ENCODE peak calls at places on chromosomes 3 and 15, in nine cellular contexts. W is heart left ventricle; H is AG20443; A is SHP77; F is NCI-H460; S is neural progenitor cell; U is A549; P is uterus; Y is activated T-helper 1 cell treated with anti-CD3 and anti-CD28 coated beads, Interleukin-2, amount 50 U/mL, for 16 hours. G is an unnamed sample.

GRCh38 chr3:15815696-15816095 is 17.9 kb upstream of the ANKRD28 start:
- DNase-seq in W (no peak), H (peak), A (peak), F (peak), S (peak), U (peak), P (no peak), Y (no peak), G (peak)

GRCh38 chr3:143124683-143125520 is 5.3 kb downstream of the CHST2 start:
- DNase-seq in W (no peak), H (no peak), A (no peak), F (no peak), S (peak), U (no peak), P (no peak), Y (no peak), G (no peak)

GRCh38 chr15:75223688-75224087 is 22.0 kb downstream of the C15orf39 start:
- DNase-seq in W (no peak), H (no peak), A (no peak), F (no peak), S (no peak), U (no peak), P (no peak), Y (no peak), G (no peak)

GRCh38 chr15:25805006-25805405 is 58.1 kb downstream of the ATP10A start:
- DNase-seq in W (no peak), H (peak), A (no peak), F (no peak), S (no peak), U (no peak), P (no peak), Y (no peak), G (no peak)

GRCh38 chr3:9947025-9947995 is 4.9 kb downstream of the PRRT3 start:
- DNase-seq in W (peak), H (peak), A (peak), F (peak), S (peak), U (peak), P (peak), Y (no peak), G (peak)

GRCh38 chr3:72049300-72049699 is 264.4 kb upstream of the PROK2 start:
- DNase-seq in W (no peak), H (no peak), A (no peak), F (no peak), S (no peak), U (no peak), P (no peak), Y (no peak), G (no peak)

GRCh38 chr3:131453536-131453935 is 49.2 kb downstream of the MRPL3 start:
- DNase-seq in W (no peak), H (no peak), A (no peak), F (no peak), S (no peak), U (no peak), P (no peak), Y (no peak), G (no peak)

GRCh38 chr15:80904941-80905532 is 84.6 kb downstream of the MESD start:
- DNase-seq in W (no peak), H (no peak), A (no peak), F (no peak), S (no peak), U (no peak), P (no peak), Y (no peak), G (no peak)

GRCh38 chr3:184058029-184058428 is 5.2 kb downstream of the HTR3C start:
- DNase-seq in W (no peak), H (peak), A (no peak), F (no peak), S (no peak), U (no peak), P (no peak), Y (no peak), G (no peak)

GRCh38 chr15:76060098-76060989 is 559 bp downstream of the TMEM266 start:
- DNase-seq in W (no peak), H (no peak), A (no peak), F (no peak), S (no peak), U (no peak), P (no peak), Y (no peak), G (no peak)

GRCh38 chr15:45234562-45235235 is 17.3 kb upstream of the SLC28A2 start:
- DNase-seq in W (no peak), H (no peak), A (no peak), F (no peak), S (no peak), U (no peak), P (no peak), Y (no peak), G (no peak)

GRCh38 chr3:128123231-128123537 is 428 bp downstream of the RUVBL1 start:
- DNase-seq in W (no peak), H (no peak), A (no peak), F (no peak), S (no peak), U (no peak), P (peak), Y (no peak), G (peak)

GRCh38 chr3:179840985-179841384 is 188.1 kb downstream of the USP13 start:
- DNase-seq in W (peak), H (peak), A (no peak), F (peak), S (no peak), U (no peak), P (no peak), Y (no peak), G (no peak)

GRCh38 chr3:197670361-197670760 is 66.3 kb downstream of the RUBCN start:
- DNase-seq in W (no peak), H (no peak), A (no peak), F (no peak), S (no peak), U (no peak), P (no peak), Y (no peak), G (no peak)

GRCh38 chr3:66971245-66971644 is 26.9 kb upstream of the KBTBD8 start:
- DNase-seq in W (no peak), H (no peak), A (no peak), F (no peak), S (no peak), U (no peak), P (no peak), Y (no peak), G (no peak)

GRCh38 chr3:129723558-129724324 is 117.3 kb upstream of the PLXND1 start:
- DNase-seq in W (peak), H (peak), A (no peak), F (no peak), S (peak), U (no peak), P (peak), Y (no peak), G (no peak)

GRCh38 chr3:53856964-53857363 is 10.6 kb downstream of the IL17RB start:
- DNase-seq in W (no peak), H (no peak), A (no peak), F (no peak), S (no peak), U (no peak), P (no peak), Y (no peak), G (no peak)

GRCh38 chr15:100249096-100249815 is 92.5 kb downstream of the ADAMTS17 start:
- DNase-seq in W (no peak), H (no peak), A (no peak), F (no peak), S (no peak), U (no peak), P (peak), Y (no peak), G (no peak)

GRCh38 chr15:42194502-42194901 is 13.6 kb downstream of the VPS39 start:
- DNase-seq in W (no peak), H (no peak), A (no peak), F (peak), S (no peak), U (no peak), P (no peak), Y (no peak), G (no peak)

GRCh38 chr3:536417-536813 is 339.9 kb downstream of the CHL1 start:
- DNase-seq in W (no peak), H (no peak), A (no peak), F (no peak), S (no peak), U (no peak), P (no peak), Y (no peak), G (no peak)

G was measured in HT-29.